ENCODE peak calls at places on chromosomes 12 and 14, in five cellular contexts. K, P, G, O and W are unnamed samples.

GRCh38 chr12:131121705-131122405 is 168.1 kb downstream of the ADGRD1 start:
- DNase-seq in P (peak; percentile 72), O (no peak), G (no peak), K (peak; percentile 9), W (no peak)

GRCh38 chr12:105733579-105733978 is 403.1 kb downstream of the C12orf75 start:
- DNase-seq in K (no peak), G (no peak), O (no peak), P (no peak), W (no peak)

GRCh38 chr12:130335517-130336392 is 1.9 kb upstream of the PIWIL1 start:
- DNase-seq in P (no peak), O (no peak), K (no peak), G (peak; percentile 49), W (no peak)

GRCh38 chr14:49770212-49770817 is 2.4 kb downstream of the KLHDC2 start:
- DNase-seq in P (no peak), G (no peak), O (no peak), K (no peak), W (no peak)

GRCh38 chr12:131407221-131408035 is 303.5 kb upstream of the SFSWAP start:
- DNase-seq in P (no peak), K (no peak), O (no peak), G (no peak), W (no peak)

GRCh38 chr12:19885092-19885813 is 446.0 kb downstream of the AEBP2 start:
- DNase-seq in O (no peak), P (no peak), G (no peak), K (no peak), W (no peak)

GRCh38 chr14:61569783-61570182 is 125.5 kb upstream of the HIF1A start:
- DNase-seq in P (no peak), O (peak; percentile 87), K (no peak), G (no peak), W (no peak)

GRCh38 chr12:20342111-20342510 is 26.2 kb upstream of the PDE3A start:
- DNase-seq in P (no peak), O (no peak), G (no peak), K (no peak), W (no peak)

GRCh38 chr14:61145903-61146411 is 135.2 kb downstream of the TMEM30B start:
- DNase-seq in K (no peak), G (no peak), P (no peak), O (no peak), W (no peak)

GRCh38 chr12:92753976-92754885 is 51.4 kb downstream of the PLEKHG7 start:
- DNase-seq in K (no peak), G (no peak), P (no peak), O (no peak), W (no peak)

GRCh38 chr14:101926620-101927019 is 37.8 kb upstream of the DYNC1H1 start:
- DNase-seq in G (no peak), K (no peak), O (no peak), P (no peak), W (no peak)

GRCh38 chr14:90489916-90490726 is 93.3 kb downstream of the CALM1 start:
- DNase-seq in K (no peak), G (no peak), P (no peak), O (no peak), W (no peak)

GRCh38 chr14:96038920-96039632 is at the start of gene C14orf132:
- DNase-seq in O (peak; percentile 60), P (peak; percentile 92), G (peak; percentile 52), K (peak; percentile 59), W (peak; percentile 65)

GRCh38 chr12:34602213-34602940 is 580.1 kb downstream of the ALG10 start:
- DNase-seq in P (peak; percentile 36), K (no peak), G (no peak), O (no peak), W (no peak)

GRCh38 chr12:112166051-112167015 is 41.0 kb downstream of the TRAFD1 start:
- DNase-seq in G (no peak), O (no peak), K (no peak), P (no peak), W (no peak)

GRCh38 chr12:15664491-15664890 is 124.7 kb downstream of the EPS8 start:
- DNase-seq in G (peak; percentile 6), O (no peak), P (no peak), K (no peak), W (no peak)

GRCh38 chr12:89280833-89281533 is 71.3 kb downstream of the DUSP6 start:
- DNase-seq in G (no peak), K (no peak), O (peak; percentile 29), P (peak; percentile 39), W (no peak)

GRCh38 chr14:32150392-32150791 is 51.5 kb upstream of the RNU6-7 start:
- DNase-seq in G (no peak), P (no peak), K (no peak), O (no peak), W (no peak)

GRCh38 chr12:10392394-10392930 is 2.6 kb upstream of the KLRK1 start:
- DNase-seq in K (peak; percentile 30), O (peak; percentile 62), P (peak; percentile 52), G (peak; percentile 15), W (no peak)

GRCh38 chr12:6765634-6766581 is at the start of gene PTMS:
- DNase-seq in K (peak; percentile 61), P (peak; percentile 96), G (peak; percentile 77), O (peak; percentile 90), W (peak; percentile 80)

GRCh38 chr12:46430340-46430948 is 57.9 kb upstream of the SLC38A2 start:
- DNase-seq in G (peak; percentile 74), O (no peak), K (no peak), P (no peak), W (no peak)

GRCh38 chr12:6374028-6374780 is 1.2 kb downstream of the SCNN1A start:
- DNase-seq in K (no peak), O (no peak), G (no peak), P (peak; percentile 72), W (no peak)

GRCh38 chr14:70652871-70653270 is 11.2 kb downstream of the TTC9 start:
- DNase-seq in P (no peak), O (no peak), G (no peak), K (no peak), W (no peak)

GRCh38 chr12:111636209-111636928 is 37.3 kb upstream of the ATXN2 start:
- DNase-seq in O (peak; percentile 51), K (peak; percentile 39), G (no peak), P (peak; percentile 81), W (peak; percentile 76)

GRCh38 chr12:114995891-114996290 is 311.9 kb upstream of the TBX3 start:
- DNase-seq in K (no peak), G (no peak), O (no peak), P (no peak), W (no peak)

GRCh38 chr14:32230181-32230580 is 27.1 kb upstream of the RNU6-8 start:
- DNase-seq in K (no peak), P (no peak), G (peak; percentile 43), O (no peak), W (no peak)

GRCh38 chr14:69573841-69574265 is 818 bp downstream of the CCDC177 start:
- DNase-seq in G (no peak), O (no peak), K (no peak), P (no peak), W (no peak)

GRCh38 chr14:104342435-104343293 is 204.3 kb downstream of the KIF26A start:
- DNase-seq in O (no peak), P (no peak), K (no peak), G (no peak), W (peak; percentile 19)

GRCh38 chr12:19575307-19576243 is 136.3 kb downstream of the AEBP2 start:
- DNase-seq in K (no peak), G (no peak), O (peak; percentile 69), P (no peak), W (no peak)

GRCh38 chr14:73795974-73796373 is 55.7 kb upstream of the PTGR2 start:
- DNase-seq in K (no peak), O (no peak), G (peak; percentile 49), P (no peak), W (no peak)

GRCh38 chr14:103692159-103692558 is 23.1 kb downstream of the XRCC3 start:
- DNase-seq in O (peak; percentile 20), K (peak; percentile 6), P (no peak), G (no peak), W (no peak)

GRCh38 chr12:121214855-121215745 is 5.2 kb downstream of the P2RX4 start:
- DNase-seq in O (no peak), P (peak; percentile 37), G (peak; percentile 63), K (no peak), W (no peak)

GRCh38 chr12:116736962-116737773 is 701 bp downstream of the SPRING1 start:
- DNase-seq in P (no peak), G (peak; percentile 43), O (no peak), K (no peak), W (no peak)

GRCh38 chr12:80710727-80711066 is 3.3 kb downstream of the MYF6 start:
- DNase-seq in P (no peak), G (no peak), K (no peak), O (no peak), W (no peak)

GRCh38 chr12:116558280-116559079 is 701 bp upstream of the MAP1LC3B2 start:
- DNase-seq in P (no peak), O (no peak), G (no peak), K (no peak), W (no peak)

GRCh38 chr12:61367281-61367785 is 892.9 kb upstream of the USP15 start:
- DNase-seq in G (no peak), K (no peak), O (no peak), P (no peak), W (no peak)
- TF ChIP-seq CTCF in G (no peak), K (no peak), O (no peak), P (no peak), W (no peak)

GRCh38 chr14:54565236-54566151 is 1.4 kb upstream of the SAMD4A start:
- DNase-seq in K (peak; percentile 93), G (peak; percentile 88), P (peak; percentile 97), O (peak; percentile 97), W (peak; percentile 95)
- TF ChIP-seq CTCF in K (no peak), G (no peak), P (peak; percentile 7), O (peak; percentile 20), W (no peak)

GRCh38 chr12:119645535-119646059 is 22.3 kb upstream of the PRKAB1 start:
- DNase-seq in O (no peak), G (no peak), P (no peak), K (no peak), W (no peak)

GRCh38 chr12:119644930-119645329 is 23.0 kb upstream of the PRKAB1 start:
- DNase-seq in O (no peak), G (no peak), P (no peak), K (no peak), W (no peak)

DNA sequence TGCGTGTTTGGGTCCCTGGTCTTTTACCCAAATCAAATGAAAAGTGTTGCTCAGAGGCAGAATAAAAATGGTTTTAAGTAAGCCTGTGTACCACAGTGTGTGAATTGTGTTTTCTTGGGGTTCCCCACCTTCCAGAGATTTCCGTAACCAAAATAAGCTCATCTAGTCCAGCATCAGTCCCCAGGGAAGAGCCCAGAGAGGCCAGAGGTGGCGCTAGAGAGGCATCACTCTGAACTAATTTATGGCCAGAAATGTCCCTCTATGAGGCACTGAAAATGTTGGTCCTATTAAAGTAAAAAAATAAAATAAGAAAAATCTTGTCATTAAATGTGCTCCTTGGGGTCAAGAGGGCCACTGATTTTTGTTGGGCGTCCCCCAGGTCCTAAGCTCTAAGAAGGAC is 24.9 kb upstream of the PRKAB1 start:
- DNase-seq in G (no peak), K (no peak), P (no peak), O (no peak), W (no peak)
- TF ChIP-seq CTCF in G (no peak), K (no peak), P (no peak), O (no peak), W (no peak)

DNA sequence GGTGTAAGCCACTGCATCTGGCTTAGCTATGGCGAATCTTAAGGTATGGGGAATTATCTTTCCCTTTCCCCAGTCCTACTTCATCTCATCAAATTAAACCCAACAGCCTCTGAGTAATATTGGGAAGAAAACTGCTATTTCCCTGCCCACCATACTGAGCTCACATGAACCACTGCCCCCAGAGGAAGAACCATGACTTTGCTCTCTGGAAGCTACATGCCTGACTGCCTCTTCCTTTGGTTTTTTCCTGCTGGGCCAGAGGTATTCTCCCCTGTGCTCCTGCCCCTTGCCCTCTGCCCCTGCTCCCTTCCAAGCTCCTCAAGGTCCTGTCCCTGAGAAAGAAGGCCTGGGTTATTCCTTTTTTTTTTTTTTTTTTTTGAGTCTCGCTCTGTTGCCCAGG is 15.2 kb downstream of the RILPL2 start:
- DNase-seq in K (no peak), G (no peak), O (no peak), P (no peak), W (no peak)
- TF ChIP-seq CTCF in K (no peak), G (no peak), O (no peak), P (no peak), W (no peak)